ENCODE peak calls at places on chromosome 4, in six cellular contexts. P, G, A, J, B and E are unnamed samples.

GRCh38 chr4:104896623-104897296 is 249.9 kb upstream of the TET2 start:
- DNase-seq in P (no peak), G (no peak), A (no peak), J (no peak), B (peak; percentile 85), E (no peak)

GRCh38 chr4:71941001-71941400 is 90.8 kb upstream of the NPFFR2 start:
- DNase-seq in P (no peak), G (peak; percentile 10), A (peak; percentile 69), J (no peak), B (no peak), E (no peak)

GRCh38 chr4:57426779-57427395 is 316.7 kb upstream of the IGFBP7 start:
- DNase-seq in P (peak; percentile 50), G (peak; percentile 60), A (peak; percentile 89), J (no peak), B (peak; percentile 37), E (peak; percentile 64)

GRCh38 chr4:41205130-41205529 is 9.2 kb downstream of the APBB2 start:
- DNase-seq in P (no peak), G (peak; percentile 53), A (no peak), J (no peak), B (no peak), E (no peak)

GRCh38 chr4:156623376-156623775 is 348.2 kb downstream of the PDGFC start:
- DNase-seq in P (no peak), G (no peak), A (no peak), J (no peak), B (no peak), E (no peak)

GRCh38 chr4:147756417-147756816 is 24.5 kb downstream of the ARHGAP10 start:
- DNase-seq in P (no peak), G (no peak), A (no peak), J (no peak), B (no peak), E (no peak)

GRCh38 chr4:158760866-158761265 is 8.0 kb upstream of the FNIP2 start:
- DNase-seq in P (no peak), G (no peak), A (no peak), J (no peak), B (no peak), E (no peak)

GRCh38 chr4:123250843-123251242 is 145.8 kb upstream of the SPRY1 start:
- DNase-seq in P (peak; percentile 63), G (peak; percentile 94), A (no peak), J (no peak), B (no peak), E (no peak)

GRCh38 chr4:100244347-100244746 is 54.1 kb upstream of the DDIT4L start:
- DNase-seq in P (no peak), G (no peak), A (no peak), J (no peak), B (no peak), E (no peak)

GRCh38 chr4:163865010-163865409 is 370.5 kb downstream of the TMA16 start:
- DNase-seq in P (no peak), G (no peak), A (no peak), J (no peak), B (no peak), E (no peak)

GRCh38 chr4:102625232-102625930 is 124.2 kb downstream of the NFKB1 start:
- DNase-seq in P (no peak), G (peak; percentile 23), A (peak; percentile 29), J (no peak), B (no peak), E (no peak)

GRCh38 chr4:123616970-123617392 is 220.4 kb downstream of the SPRY1 start:
- DNase-seq in P (peak; percentile 84), G (peak; percentile 81), A (peak; percentile 45), J (no peak), B (no peak), E (peak; percentile 47)

GRCh38 chr4:40887690-40888089 is 137.9 kb downstream of the NSUN7 start:
- DNase-seq in P (no peak), G (no peak), A (no peak), J (no peak), B (no peak), E (no peak)

GRCh38 chr4:100189820-100190642 is at the start of gene DDIT4L:
- DNase-seq in P (peak; percentile 53), G (peak; percentile 42), A (peak; percentile 77), J (no peak), B (no peak), E (no peak)

GRCh38 chr4:40990899-40991265 is 223.5 kb downstream of the APBB2 start:
- DNase-seq in P (no peak), G (no peak), A (no peak), J (peak; percentile 21), B (no peak), E (no peak)

GRCh38 chr4:71857713-71858451 is 74.0 kb upstream of the GC start:
- DNase-seq in P (no peak), G (no peak), A (peak; percentile 51), J (no peak), B (no peak), E (no peak)

GRCh38 chr4:102492531-102493241 is 8.5 kb upstream of the NFKB1 start:
- DNase-seq in P (no peak), G (no peak), A (no peak), J (no peak), B (no peak), E (no peak)

GRCh38 chr4:123017636-123018390 is 95.4 kb upstream of the NUDT6 start:
- DNase-seq in P (no peak), G (peak; percentile 76), A (no peak), J (no peak), B (no peak), E (no peak)

GRCh38 chr4:168537086-168537485 is 40.2 kb downstream of the PALLD start:
- DNase-seq in P (no peak), G (no peak), A (no peak), J (no peak), B (no peak), E (no peak)

GRCh38 chr4:84224522-84224921 is 274.6 kb downstream of the NKX6-1 start:
- DNase-seq in P (no peak), G (no peak), A (peak; percentile 38), J (no peak), B (no peak), E (no peak)

GRCh38 chr4:17115546-17115945 is 217.1 kb upstream of the LDB2 start:
- DNase-seq in P (no peak), G (no peak), A (no peak), J (no peak), B (no peak), E (no peak)

GRCh38 chr4:37662861-37663390 is 23.2 kb downstream of the RELL1 start:
- DNase-seq in P (peak; percentile 55), G (no peak), A (peak; percentile 23), J (peak; percentile 81), B (no peak), E (no peak)

GRCh38 chr4:152771736-152772533 is 7.6 kb downstream of the TIGD4 start:
- DNase-seq in P (no peak), G (no peak), A (no peak), J (no peak), B (no peak), E (no peak)

GRCh38 chr4:154143720-154144119 is 347.9 kb downstream of the DCHS2 start:
- DNase-seq in P (no peak), G (no peak), A (no peak), J (no peak), B (no peak), E (peak; percentile 35)

GRCh38 chr4:7206385-7206784 is 14.0 kb downstream of the SORCS2 start:
- DNase-seq in P (peak; percentile 61), G (peak; percentile 42), A (peak; percentile 60), J (peak; percentile 45), B (no peak), E (no peak)

GRCh38 chr4:183268556-183268955 is 51.5 kb downstream of the CLDN22 start:
- DNase-seq in P (no peak), G (no peak), A (no peak), J (no peak), B (no peak), E (no peak)

GRCh38 chr4:113325876-113326615 is 276.6 kb downstream of the ANK2 start:
- DNase-seq in P (no peak), G (no peak), A (no peak), J (no peak), B (no peak), E (no peak)

GRCh38 chr4:89836897-89837384 is at the start of gene SNCA:
- DNase-seq in P (peak; percentile 57), G (peak; percentile 89), A (peak; percentile 88), J (peak; percentile 31), B (peak; percentile 67), E (no peak)

GRCh38 chr4:16439771-16440170 is 213.5 kb upstream of the TAPT1 start:
- DNase-seq in P (peak; percentile 31), G (no peak), A (no peak), J (no peak), B (no peak), E (no peak)

GRCh38 chr4:19748470-19748869 is 503.2 kb upstream of the SLIT2 start:
- DNase-seq in P (peak; percentile 53), G (peak; percentile 7), A (no peak), J (no peak), B (no peak), E (no peak)

GRCh38 chr4:124711469-124712416 is 789 bp downstream of the ANKRD50 start:
- DNase-seq in P (peak; percentile 52), G (peak; percentile 77), A (peak; percentile 82), J (peak; percentile 32), B (peak; percentile 11), E (no peak)

GRCh38 chr4:8613421-8614364 is 21.1 kb downstream of the CPZ start:
- DNase-seq in P (peak; percentile 16), G (no peak), A (no peak), J (no peak), B (no peak), E (no peak)

GRCh38 chr4:2788532-2789103 is 4.3 kb upstream of the SH3BP2 start:
- DNase-seq in P (peak; percentile 91), G (no peak), A (no peak), J (no peak), B (no peak), E (no peak)

GRCh38 chr4:2962614-2963184 is 507 bp downstream of the NOP14 start:
- DNase-seq in P (peak; percentile 53), G (peak; percentile 71), A (peak; percentile 82), J (no peak), B (no peak), E (no peak)

GRCh38 chr4:152187693-152188092 is 348.2 kb downstream of the FBXW7 start:
- DNase-seq in P (no peak), G (no peak), A (no peak), J (no peak), B (no peak), E (no peak)